ENCODE peak calls at places on chromosomes 1 and 21, in eight cellular contexts. K, U, O, C, E, P, T and L are unnamed samples.
A peak's percentile ranks its signal among the peaks of the same experiment; 100 is the strongest.

GRCh38 chr1:39116868-39117728 is 87.4 kb upstream of the MACF1 start:
- DNase-seq in O (no peak), U (peak; percentile 56), C (no peak), E (peak; percentile 22), K (peak; percentile 72), T (no peak), P (no peak), L (no peak)

GRCh38 chr1:27503033-27503432 is 13.1 kb upstream of the WASF2 start:
- DNase-seq in K (no peak), U (no peak), P (no peak), O (no peak), E (no peak), T (no peak), C (no peak), L (no peak)

GRCh38 chr21:42760977-42761751 is 107.7 kb downstream of the PDE9A start:
- DNase-seq in K (no peak), T (no peak), P (no peak), E (peak; percentile 78), U (no peak), O (no peak), C (no peak), L (no peak)

GRCh38 chr1:7478797-7479499 is 292.1 kb upstream of the VAMP3 start:
- DNase-seq in T (no peak), K (peak; percentile 55), U (peak; percentile 89), O (no peak), P (peak; percentile 86), C (no peak), E (peak; percentile 80), L (no peak)

GRCh38 chr1:174626031-174627020 is 178.6 kb downstream of the GPR52 start:
- DNase-seq in T (no peak), P (no peak), C (no peak), U (no peak), O (no peak), K (peak; percentile 82), E (no peak), L (no peak)

GRCh38 chr1:214445846-214446614 is 105.4 kb downstream of the PTPN14 start:
- DNase-seq in C (no peak), P (no peak), O (no peak), T (no peak), U (peak; percentile 53), K (peak; percentile 78), E (peak; percentile 51), L (no peak)

GRCh38 chr1:244049969-244050834 is 881 bp upstream of the ZBTB18 start:
- DNase-seq in U (no peak), K (no peak), E (peak; percentile 30), T (no peak), O (no peak), C (no peak), P (peak; percentile 34), L (no peak)

GRCh38 chr1:2405588-2406295 is 6.6 kb downstream of the PEX10 start:
- DNase-seq in C (no peak), U (no peak), E (no peak), O (no peak), P (no peak), T (no peak), K (no peak), L (no peak)

GRCh38 chr1:13766906-13767564 is 67.0 kb downstream of the PRDM2 start:
- DNase-seq in U (peak; percentile 18), E (no peak), T (no peak), O (no peak), K (peak; percentile 59), C (no peak), P (no peak), L (no peak)

GRCh38 chr1:64495878-64496277 is 25.9 kb downstream of the CACHD1 start:
- DNase-seq in K (no peak), C (no peak), T (no peak), O (no peak), P (no peak), U (no peak), E (no peak), L (no peak)

GRCh38 chr1:242745079-242745478 is 220.6 kb upstream of the PLD5 start:
- DNase-seq in T (no peak), K (no peak), E (no peak), O (no peak), U (no peak), P (no peak), C (no peak), L (no peak)

GRCh38 chr1:215146252-215146975 is 63.9 kb downstream of the KCNK2 start:
- DNase-seq in P (peak; percentile 37), K (peak; percentile 10), U (peak; percentile 56), O (no peak), C (no peak), T (peak; percentile 4), E (peak; percentile 52), L (peak; percentile 61)

GRCh38 chr1:210298936-210299335 is 29.8 kb upstream of the HHAT start:
- DNase-seq in T (no peak), O (no peak), E (no peak), C (no peak), K (no peak), P (no peak), U (peak; percentile 18), L (no peak)

GRCh38 chr1:70805641-70806040 is 242.0 kb downstream of the PTGER3 start:
- DNase-seq in O (no peak), U (no peak), K (no peak), P (no peak), E (no peak), T (no peak), C (no peak), L (no peak)

GRCh38 chr21:35646606-35647005 is 413.7 kb downstream of the SETD4 start:
- DNase-seq in K (no peak), P (no peak), E (no peak), T (no peak), C (no peak), U (no peak), O (no peak), L (no peak)

GRCh38 chr1:246530482-246530881 is 23.4 kb upstream of the SMYD3 start:
- DNase-seq in U (no peak), P (no peak), T (no peak), E (no peak), O (no peak), C (no peak), K (no peak), L (no peak)

GRCh38 chr1:234605983-234606730 is 3.8 kb downstream of the IRF2BP2 start:
- DNase-seq in K (peak; percentile 65), U (peak; percentile 73), P (no peak), E (peak; percentile 43), O (no peak), C (peak; percentile 28), T (no peak), L (no peak)

GRCh38 chr1:224116131-224116530 is 2.2 kb downstream of the FBXO28 start:
- DNase-seq in P (no peak), U (peak; percentile 67), O (no peak), E (peak; percentile 46), C (no peak), T (peak; percentile 26), K (peak; percentile 55), L (no peak)

GRCh38 chr1:157045251-157046218 is at the start of gene ARHGEF11:
- DNase-seq in P (peak; percentile 92), O (no peak), T (peak; percentile 97), C (peak; percentile 11), U (peak; percentile 95), K (peak; percentile 84), E (peak; percentile 97), L (peak; percentile 94)
- H3K4me3 ChIP-seq in P (peak within 1 kb of the TSS; percentile 63), O (peak within 1 kb of the TSS; percentile 66), T (peak within 1 kb of the TSS; percentile 66), C (peak within 1 kb of the TSS; percentile 23), U (peak within 1 kb of the TSS; percentile 86), K (peak within 1 kb of the TSS; percentile 71), E (peak within 1 kb of the TSS; percentile 60), L (peak within 1 kb of the TSS; percentile 98)

GRCh38 chr1:200873116-200873670 is 412 bp downstream of the GPR25 start:
- DNase-seq in E (no peak), T (no peak), C (no peak), O (no peak), P (no peak), U (peak; percentile 13), K (no peak), L (peak; percentile 61)

GRCh38 chr1:200873671-200874397 is 1.1 kb downstream of the GPR25 start:
- DNase-seq in U (peak; percentile 10), K (no peak), O (no peak), T (no peak), P (no peak), C (no peak), E (no peak), L (no peak)

GRCh38 chr1:200869753-200870391 is 2.9 kb upstream of the GPR25 start:
- DNase-seq in C (peak; percentile 37), O (no peak), U (no peak), T (no peak), E (no peak), K (no peak), P (no peak), L (no peak)

GRCh38 chr1:200874694-200875093 is 1.9 kb downstream of the GPR25 start:
- DNase-seq in E (no peak), U (no peak), K (no peak), O (no peak), C (no peak), T (no peak), P (no peak), L (no peak)

DNA sequence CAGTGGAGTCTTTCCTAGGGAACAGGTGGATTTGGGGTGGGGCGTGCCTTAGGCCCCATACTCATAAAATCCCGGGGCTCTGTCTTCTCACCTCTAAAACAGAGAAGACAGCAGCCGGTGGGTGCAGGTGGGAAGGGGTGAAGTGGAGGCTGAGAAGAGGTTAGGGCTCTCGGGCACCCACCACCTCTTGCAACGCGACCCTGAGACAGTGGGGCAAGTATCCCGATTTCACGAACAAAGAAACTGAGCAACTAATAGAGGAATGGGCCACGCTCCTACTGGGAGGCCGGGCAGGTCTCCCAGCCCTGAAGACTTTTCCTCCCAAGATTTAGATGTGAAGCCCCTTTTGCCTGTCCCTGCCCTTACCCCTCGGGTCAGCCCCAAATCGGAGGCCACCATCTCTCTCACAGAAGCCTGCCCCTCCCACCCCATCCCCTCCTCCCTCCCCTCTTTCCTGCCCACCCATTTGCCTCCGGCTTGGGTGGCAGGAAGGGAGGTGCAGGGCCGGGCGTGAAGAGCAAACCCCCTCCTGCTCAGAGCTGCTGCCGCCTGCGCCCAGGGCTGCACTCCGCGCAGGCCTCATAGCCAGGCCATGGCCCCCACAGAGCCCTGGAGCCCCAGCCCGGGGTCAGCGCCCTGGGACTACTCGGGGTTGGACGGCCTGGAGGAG is at the start of gene GPR25:
- DNase-seq in C (no peak), O (no peak), U (no peak), K (no peak), P (no peak), E (no peak), T (no peak), L (no peak)
- H3K4me3 ChIP-seq in C (no peak within 1 kb of the TSS), O (peak within 1 kb of the TSS; percentile 12), U (no peak within 1 kb of the TSS), K (peak within 1 kb of the TSS; percentile 25), P (peak within 1 kb of the TSS; percentile 46), E (no peak within 1 kb of the TSS), T (no peak within 1 kb of the TSS), L (no peak within 1 kb of the TSS)

DNA sequence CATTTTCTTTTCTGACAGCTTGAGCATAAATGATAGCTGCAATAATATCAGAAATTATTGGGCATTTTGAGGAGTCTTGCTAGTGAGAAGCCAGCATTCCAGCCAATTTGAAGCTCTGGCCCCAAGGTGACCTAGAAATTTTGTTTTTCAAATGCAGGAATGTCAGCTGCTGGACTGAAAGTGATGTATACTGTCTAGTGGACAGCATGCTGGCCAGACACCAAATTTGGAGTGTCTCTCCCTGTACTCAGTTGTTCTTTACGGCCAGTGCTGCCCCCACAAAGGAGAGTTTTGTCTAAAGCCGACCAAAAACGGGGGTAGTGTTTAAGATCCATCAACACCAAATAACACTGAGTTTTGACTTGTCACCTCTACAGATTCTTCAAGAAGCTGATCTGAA is 5.2 kb downstream of the RGS7 start:
- DNase-seq in P (no peak), U (no peak), K (no peak), O (no peak), E (no peak), T (no peak), C (no peak), L (no peak)
- H3K4me3 ChIP-seq in P (no peak overlapping the region), U (no peak overlapping the region), K (no peak overlapping the region), O (no peak overlapping the region), E (no peak overlapping the region), T (no peak overlapping the region), C (no peak overlapping the region), L (no peak overlapping the region)

GRCh38 chr1:116754203-116754977 is at the start of gene CD2:
- DNase-seq in P (no peak), E (no peak), U (no peak), C (no peak), O (no peak), K (no peak), T (no peak), L (no peak)
- H3K4me3 ChIP-seq in P (no peak within 1 kb of the TSS), E (no peak within 1 kb of the TSS), U (no peak within 1 kb of the TSS), C (peak within 1 kb of the TSS; percentile 85), O (peak within 1 kb of the TSS; percentile 19), K (no peak within 1 kb of the TSS), T (no peak within 1 kb of the TSS), L (no peak within 1 kb of the TSS)